ENCODE peak calls at places on chromosomes 13 and 19, in eight cellular contexts. F is suprapubic skin; D is chondrocyte; E is HT-29; O is GM19239; U is NCI-H774; A is stimulated activated naive B cell treated with anti-CD40 and anti-IgM and Interleukin-4, amounts not matched to agents 10 μg/mL and 1 μg/mL and 100 μg/mL, for 72 hours; M is cortex of kidney. T is an unnamed sample.

GRCh38 chr19:16628984-16629691 is 1.1 kb upstream of the MED26 start:
- DNase-seq in M (no peak), F (no peak), E (peak; percentile 8), O (no peak), U (no peak), A (no peak), D (no peak), T (no peak)

GRCh38 chr19:11535792-11536595 is 2.7 kb upstream of the CNN1 start:
- DNase-seq in U (peak; percentile 82), D (no peak), E (peak; percentile 77), M (no peak), A (peak; percentile 81), F (peak; percentile 89), O (peak; percentile 92), T (peak; percentile 22)

GRCh38 chr13:71148391-71148790 is 718.6 kb downstream of the DACH1 start:
- DNase-seq in M (no peak), F (no peak), A (no peak), D (no peak), U (no peak), E (no peak), O (no peak), T (no peak)

GRCh38 chr19:32336259-32337111 is 8.9 kb upstream of the ZNF507 start:
- DNase-seq in E (no peak), D (no peak), F (no peak), O (no peak), M (no peak), U (no peak), A (no peak), T (no peak)

GRCh38 chr13:74193391-74193790 is 59.2 kb upstream of the KLF12 start:
- DNase-seq in E (no peak), O (no peak), F (no peak), U (no peak), D (no peak), M (no peak), A (no peak), T (no peak)

GRCh38 chr19:53868091-53868891 is 608 bp downstream of the MYADM start:
- DNase-seq in D (peak; percentile 90), M (no peak), E (peak; percentile 79), U (no peak), A (peak; percentile 24), F (peak; percentile 90), O (no peak), T (no peak)

GRCh38 chr19:48341006-48341405 is 15.7 kb downstream of the EMP3 start:
- DNase-seq in E (no peak), A (no peak), U (no peak), M (no peak), F (no peak), D (no peak), O (no peak), T (no peak)

GRCh38 chr13:91292630-91293221 is 54.8 kb upstream of the MIR17HG start:
- DNase-seq in U (no peak), D (no peak), M (no peak), E (no peak), F (no peak), O (no peak), A (no peak), T (no peak)

GRCh38 chr13:36998624-36999041 is 507 bp downstream of the ALG5 start:
- DNase-seq in U (no peak), D (no peak), M (no peak), F (peak; percentile 66), E (peak; percentile 54), A (no peak), O (no peak), T (no peak)

GRCh38 chr19:56838930-56839664 is 1.4 kb downstream of the PEG3 start:
- DNase-seq in A (peak; percentile 62), O (no peak), E (no peak), D (no peak), M (peak; percentile 38), U (no peak), F (peak; percentile 98), T (no peak)

GRCh38 chr13:101354895-101355294 is 61.4 kb downstream of the NALCN start:
- DNase-seq in A (no peak), M (no peak), D (no peak), O (no peak), U (no peak), F (no peak), E (no peak), T (no peak)

GRCh38 chr13:109756778-109757177 is 29.6 kb downstream of the IRS2 start:
- DNase-seq in E (no peak), A (no peak), M (no peak), O (no peak), U (no peak), D (no peak), F (no peak), T (no peak)

GRCh38 chr19:6126335-6126974 is 9.0 kb upstream of the ACSBG2 start:
- DNase-seq in A (no peak), M (no peak), E (peak; percentile 63), D (no peak), O (peak; percentile 54), U (peak; percentile 25), F (no peak), T (peak; percentile 46)

GRCh38 chr19:4386038-4386782 is 14.1 kb downstream of the SH3GL1 start:
- DNase-seq in M (no peak), O (no peak), U (no peak), E (no peak), F (no peak), A (no peak), D (no peak), T (no peak)

GRCh38 chr13:101838305-101838835 is 385.9 kb downstream of the ITGBL1 start:
- DNase-seq in E (no peak), A (no peak), O (no peak), U (no peak), M (no peak), D (no peak), F (no peak), T (no peak)

GRCh38 chr19:13861392-13861713 is 15.6 kb upstream of the NANOS3 start:
- DNase-seq in U (no peak), E (no peak), O (no peak), F (no peak), A (no peak), M (no peak), D (no peak), T (no peak)